ENCODE peak calls at places on chromosome 6, in eight cellular contexts. O, G, B, I, U, Z, C and R are unnamed samples.

GRCh38 chr6:2209226-2209809 is 36.1 kb downstream of the GMDS start:
- DNase-seq in O (peak; percentile 77), G (no peak), I (no peak), U (no peak), C (peak; percentile 70), Z (peak; percentile 67), B (no peak), R (peak; percentile 70)

GRCh38 chr6:53795702-53796450 is 1.1 kb downstream of the LRRC1 start:
- DNase-seq in U (no peak), B (peak; percentile 76), I (peak; percentile 47), Z (peak; percentile 68), G (peak; percentile 23), O (peak; percentile 58), C (peak; percentile 69), R (peak; percentile 77)

GRCh38 chr6:135944120-135944519 is 92.6 kb downstream of the PDE7B start:
- DNase-seq in U (no peak), B (no peak), O (no peak), I (no peak), C (no peak), G (no peak), Z (no peak), R (no peak)

GRCh38 chr6:169859401-169859977 is 108.1 kb downstream of the ERMARD start:
- DNase-seq in G (no peak), Z (no peak), C (no peak), U (no peak), I (peak; percentile 6), B (no peak), O (no peak), R (no peak)

GRCh38 chr6:99614430-99615161 is 8.0 kb downstream of the PRDM13 start:
- DNase-seq in U (peak; percentile 51), I (no peak), Z (peak; percentile 29), C (peak; percentile 76), B (peak; percentile 60), O (peak; percentile 17), G (no peak), R (no peak)

GRCh38 chr6:116730513-116730912 is 35.0 kb downstream of the FAM162B start:
- DNase-seq in B (no peak), C (no peak), I (no peak), G (no peak), U (no peak), Z (no peak), O (no peak), R (no peak)

GRCh38 chr6:93453956-93454355 is 34.6 kb upstream of the EPHA7 start:
- DNase-seq in I (no peak), C (no peak), U (no peak), O (no peak), Z (no peak), G (no peak), B (no peak), R (no peak)

GRCh38 chr6:56849876-56850275 is 105.0 kb upstream of the BEND6 start:
- DNase-seq in O (no peak), U (no peak), B (no peak), C (peak; percentile 22), G (no peak), Z (no peak), I (peak; percentile 56), R (no peak)

GRCh38 chr6:43125119-43125518 is 46.0 kb upstream of the SRF start:
- DNase-seq in Z (peak; percentile 81), B (no peak), G (no peak), C (no peak), I (no peak), O (no peak), U (no peak), R (no peak)

GRCh38 chr6:157107915-157108651 is 215.2 kb downstream of the TMEM242 start:
- DNase-seq in I (no peak), Z (peak; percentile 59), C (no peak), O (no peak), B (no peak), U (peak; percentile 46), G (no peak), R (no peak)

GRCh38 chr6:34094474-34095135 is 51.3 kb downstream of the GRM4 start:
- DNase-seq in U (no peak), Z (no peak), I (no peak), O (no peak), C (no peak), B (no peak), G (no peak), R (no peak)

GRCh38 chr6:10954590-10955010 is 67.7 kb downstream of the SYCP2L start:
- DNase-seq in U (peak; percentile 30), Z (peak; percentile 92), B (peak; percentile 84), C (peak; percentile 91), G (peak; percentile 55), I (peak; percentile 82), O (peak; percentile 75), R (peak; percentile 74)

GRCh38 chr6:37485259-37485658 is 14.4 kb downstream of the CCDC167 start:
- DNase-seq in G (no peak), C (peak; percentile 51), O (no peak), Z (no peak), U (peak; percentile 27), I (no peak), B (no peak), R (no peak)

GRCh38 chr6:112665815-112666214 is 318.7 kb downstream of the RFPL4B start:
- DNase-seq in U (no peak), O (no peak), C (no peak), B (no peak), Z (no peak), I (no peak), G (no peak), R (no peak)

GRCh38 chr6:109453594-109454482 is 1.7 kb downstream of the MICAL1 start:
- DNase-seq in Z (no peak), I (no peak), G (peak; percentile 45), U (no peak), O (no peak), C (no peak), B (no peak), R (no peak)
- H3K4me1 ChIP-seq in Z (peaks cover 6% of the 10 kb centered on the region), I (peaks cover 15% of the 10 kb centered on the region), G (peaks cover 25% of the 10 kb centered on the region), U (peaks cover 14% of the 10 kb centered on the region), O (peaks cover 37% of the 10 kb centered on the region), C (peaks cover 17% of the 10 kb centered on the region), B (peaks cover 11% of the 10 kb centered on the region), R (peaks cover 16% of the 10 kb centered on the region)

GRCh38 chr6:165231177-165231576 is 78.2 kb downstream of the C6orf118 start:
- DNase-seq in Z (no peak), C (no peak), G (no peak), O (no peak), I (no peak), U (no peak), B (no peak), R (no peak)

GRCh38 chr6:165232277-165232654 is 77.1 kb downstream of the C6orf118 start:
- DNase-seq in G (no peak), U (no peak), I (no peak), O (no peak), B (no peak), Z (no peak), C (no peak), R (no peak)

GRCh38 chr6:165233089-165233488 is 76.3 kb downstream of the C6orf118 start:
- DNase-seq in B (no peak), I (no peak), C (no peak), O (no peak), G (no peak), Z (no peak), U (no peak), R (no peak)

GRCh38 chr6:165231581-165232276 is 77.7 kb downstream of the C6orf118 start:
- DNase-seq in Z (peak; percentile 40), C (peak; percentile 52), I (no peak), O (no peak), U (peak; percentile 4), G (no peak), B (no peak), R (no peak)

GRCh38 chr6:165236326-165236725 is 73.1 kb downstream of the C6orf118 start:
- DNase-seq in Z (no peak), U (no peak), G (no peak), O (no peak), B (no peak), I (no peak), C (no peak), R (no peak)
- H3K9me3 ChIP-seq in Z (no peaks in the 10 kb centered on the region), U (peaks cover 5% of the 10 kb centered on the region), G (peaks cover 10% of the 10 kb centered on the region), O (peaks cover 10% of the 10 kb centered on the region), B (no peaks in the 10 kb centered on the region), I (no peaks in the 10 kb centered on the region), C (no peaks in the 10 kb centered on the region), R (no peaks in the 10 kb centered on the region)

DNA sequence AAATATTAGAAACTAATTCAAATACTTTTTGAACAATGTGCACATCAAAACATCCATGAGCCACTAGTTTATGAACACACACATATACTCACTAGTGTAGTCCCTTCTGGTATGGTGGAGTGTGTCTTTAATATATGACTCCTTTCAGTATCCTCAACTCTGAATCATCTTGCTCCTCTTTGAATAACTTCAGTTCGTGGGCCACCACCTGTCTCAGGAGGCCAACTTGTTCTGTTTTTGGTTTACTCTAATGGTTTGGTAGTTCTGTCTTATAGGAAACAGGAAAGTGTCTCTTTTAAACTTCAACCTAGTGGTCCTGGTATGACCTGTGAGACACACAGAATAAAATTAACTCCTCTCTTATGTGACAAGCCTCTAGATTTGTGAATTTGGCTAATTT is 55.6 kb downstream of the ZNF292 start:
- DNase-seq in C (no peak), Z (no peak), G (no peak), O (no peak), I (no peak), B (no peak), U (no peak), R (no peak)
- H3K4me1 ChIP-seq in C (peaks cover 60% of the 10 kb centered on the region), Z (peaks cover 4% of the 10 kb centered on the region), G (peaks cover 17% of the 10 kb centered on the region), O (no peaks in the 10 kb centered on the region), I (no peaks in the 10 kb centered on the region), B (peaks cover 10% of the 10 kb centered on the region), U (no peaks in the 10 kb centered on the region), R (no peaks in the 10 kb centered on the region)

DNA sequence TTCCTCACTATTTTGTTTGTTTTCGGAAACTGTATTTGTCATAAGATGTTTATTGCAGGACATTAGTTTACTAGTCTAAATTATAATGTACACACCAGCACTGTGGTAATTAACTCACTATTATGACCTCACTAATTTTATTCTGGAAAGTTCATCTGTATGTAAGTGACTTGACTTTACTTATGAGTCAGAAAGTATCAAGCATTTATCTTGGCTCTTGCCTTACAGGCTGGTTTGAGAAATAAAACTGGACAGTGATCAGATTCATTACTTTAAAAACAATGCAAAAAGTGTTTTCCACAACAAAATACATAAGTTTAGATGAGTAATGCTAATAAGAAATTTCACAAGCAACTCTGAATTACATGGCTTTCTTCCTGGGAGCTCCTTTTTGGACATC is 180.0 kb downstream of the SOD2 start:
- DNase-seq in O (no peak), G (no peak), I (no peak), B (no peak), Z (no peak), C (no peak), U (no peak), R (no peak)
- H3K9me3 ChIP-seq in O (no peaks in the 10 kb centered on the region), G (peaks cover 11% of the 10 kb centered on the region), I (no peaks in the 10 kb centered on the region), B (no peaks in the 10 kb centered on the region), Z (no peaks in the 10 kb centered on the region), C (no peaks in the 10 kb centered on the region), U (no peaks in the 10 kb centered on the region), R (no peaks in the 10 kb centered on the region)